ENCODE peak calls at places on chromosomes 7 and 10, in nine cellular contexts. W is OCI-LY7, U is GM23248, A is PC-9, Q is PC-3, G is SK-N-SH, R is hepatocyte, M is MM.1S, Y is HCT116. O is an unnamed sample. For H3K9me3 and H3K9me2, the result is how much of the 10 kb centered on the place peaks cover.

GRCh38 chr10:69567920-69568319 is 5.3 kb downstream of the NEUROG3 start:
- DNase-seq in W (no peak), U (peak), A (peak), Q (peak), G (no peak), R (peak), M (peak), Y (no peak), O (no peak)

GRCh38 chr7:141094336-141095070 is 20.6 kb downstream of the TMEM178B start:
- DNase-seq in W (no peak), U (no peak), A (no peak), Q (no peak), G (no peak), R (no peak), M (no peak), Y (no peak), O (no peak)

GRCh38 chr7:33075818-33076483 is 13.4 kb upstream of the NT5C3A start:
- DNase-seq in W (no peak), U (no peak), A (no peak), Q (peak), G (no peak), R (no peak), M (no peak), Y (no peak), O (no peak)

GRCh38 chr10:104680467-104681401 is 39.6 kb downstream of the SORCS3 start:
- DNase-seq in W (no peak), U (peak), A (no peak), Q (no peak), G (peak), R (peak), M (no peak), Y (no peak), O (no peak)

GRCh38 chr10:24551161-24551560 is 172.5 kb downstream of the ARHGAP21 start:
- DNase-seq in W (no peak), U (no peak), A (peak), Q (peak), G (no peak), R (no peak), M (no peak), Y (no peak), O (no peak)

GRCh38 chr7:45881759-45882464 is 6.4 kb upstream of the IGFBP1 start:
- DNase-seq in W (no peak), U (peak), A (no peak), Q (no peak), G (no peak), R (peak), M (no peak), Y (no peak), O (no peak)

GRCh38 chr7:27438878-27439589 is 196.4 kb downstream of the EVX1 start:
- DNase-seq in W (no peak), U (no peak), A (no peak), Q (no peak), G (no peak), R (no peak), M (no peak), Y (no peak), O (no peak)

GRCh38 chr7:50627824-50628361 is 62.7 kb upstream of the DDC start:
- DNase-seq in W (no peak), U (no peak), A (no peak), Q (no peak), G (peak), R (no peak), M (no peak), Y (no peak), O (no peak)

GRCh38 chr10:78455873-78456272 is 422.2 kb downstream of the RPS24 start:
- DNase-seq in W (no peak), U (no peak), A (no peak), Q (no peak), G (no peak), R (no peak), M (no peak), Y (no peak), O (no peak)

GRCh38 chr10:35913628-35914027 is 271.5 kb upstream of the FZD8 start:
- DNase-seq in W (no peak), U (peak), A (no peak), Q (peak), G (no peak), R (no peak), M (no peak), Y (no peak), O (no peak)

GRCh38 chr7:22154130-22154529 is 202.8 kb downstream of the RAPGEF5 start:
- DNase-seq in W (no peak), U (no peak), A (no peak), Q (no peak), G (peak), R (no peak), M (peak), Y (no peak), O (no peak)

GRCh38 chr7:23383225-23383624 is 84.1 kb downstream of the MALSU1 start:
- DNase-seq in W (no peak), U (peak), A (no peak), Q (peak), G (no peak), R (no peak), M (no peak), Y (no peak), O (no peak)

GRCh38 chr7:39923086-39923485 is 27.0 kb upstream of the CDK13 start:
- DNase-seq in W (no peak), U (no peak), A (no peak), Q (no peak), G (no peak), R (no peak), M (no peak), Y (no peak), O (no peak)

GRCh38 chr7:28570970-28571288 is 158.6 kb downstream of the CREB5 start:
- DNase-seq in W (no peak), U (peak), A (no peak), Q (peak), G (no peak), R (no peak), M (no peak), Y (no peak), O (no peak)

GRCh38 chr7:55370001-55370400 is 4.9 kb downstream of the LANCL2 start:
- DNase-seq in W (no peak), U (peak), A (no peak), Q (no peak), G (no peak), R (no peak), M (no peak), Y (no peak), O (no peak)

GRCh38 chr7:29106128-29106988 is 40.0 kb downstream of the CPVL start:
- DNase-seq in W (peak), U (peak), A (peak), Q (peak), G (peak), R (peak), M (peak), Y (peak), O (peak)

GRCh38 chr10:84534168-84534567 is 205.8 kb downstream of the CCSER2 start:
- DNase-seq in W (no peak), U (no peak), A (no peak), Q (no peak), G (no peak), R (no peak), M (no peak), Y (no peak), O (no peak)

GRCh38 chr10:102941401-102941800 is 23.3 kb downstream of the CNNM2 start:
- DNase-seq in W (no peak), U (no peak), A (no peak), Q (no peak), G (no peak), R (no peak), M (no peak), Y (no peak), O (no peak)

GRCh38 chr10:16902606-16903005 is 85.4 kb upstream of the RSU1 start:
- DNase-seq in W (no peak), U (no peak), A (no peak), Q (no peak), G (no peak), R (no peak), M (peak), Y (no peak), O (no peak)

GRCh38 chr10:86954681-86955500 is 2.5 kb downstream of the MMRN2 start:
- DNase-seq in W (no peak), U (no peak), A (no peak), Q (no peak), G (no peak), R (peak), M (no peak), Y (no peak), O (no peak)

GRCh38 chr10:14665304-14665703 is 109.4 kb downstream of the FAM107B start:
- DNase-seq in W (no peak), U (peak), A (no peak), Q (peak), G (no peak), R (peak), M (no peak), Y (no peak), O (no peak)

GRCh38 chr10:129982825-129983224 is 18.8 kb upstream of the EBF3 start:
- DNase-seq in W (no peak), U (no peak), A (no peak), Q (no peak), G (no peak), R (no peak), M (no peak), Y (no peak), O (no peak)
- H3K9me3 ChIP-seq in W (under half), U (under half), A (under half), Q (under half), G (under half), R (under half), M (under half), Y (under half), O (under half)

DNA sequence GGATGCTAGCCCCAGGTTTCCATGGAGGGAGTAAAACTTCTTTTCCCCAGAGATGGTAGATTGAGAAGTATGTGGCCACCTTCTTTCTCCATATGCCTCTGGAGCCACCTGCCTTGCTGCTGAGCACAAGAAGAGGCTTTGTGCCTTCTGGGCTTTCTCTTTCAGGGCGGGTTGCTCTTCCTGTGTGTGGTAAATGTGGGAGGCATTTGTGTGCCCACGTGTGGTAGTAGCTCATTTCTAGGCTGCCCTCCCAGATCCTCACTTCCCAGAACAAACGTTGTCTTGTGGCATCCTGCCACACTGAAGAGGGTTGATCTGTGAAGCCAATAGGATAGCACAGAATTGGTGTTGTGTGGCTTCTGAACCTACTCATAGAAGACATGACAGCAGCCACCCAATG is 342.0 kb upstream of the PODXL start:
- DNase-seq in W (no peak), U (peak), A (no peak), Q (peak), G (no peak), R (no peak), M (no peak), Y (no peak), O (no peak)
- H3K9me2 ChIP-seq in W (under half), U (under half), A (under half), Q (under half), G (under half), R (under half), M (under half), Y (under half), O (under half)

GRCh38 chr10:1408656-1409358 is 328.5 kb downstream of the ADARB2 start:
- DNase-seq in W (no peak), U (no peak), A (no peak), Q (no peak), G (no peak), R (no peak), M (no peak), Y (no peak), O (no peak)

GRCh38 chr10:1406172-1406975 is 331.0 kb downstream of the ADARB2 start:
- DNase-seq in W (no peak), U (no peak), A (no peak), Q (no peak), G (no peak), R (no peak), M (no peak), Y (no peak), O (no peak)

GRCh38 chr10:1404953-1405260 is 332.4 kb downstream of the ADARB2 start:
- DNase-seq in W (no peak), U (no peak), A (no peak), Q (no peak), G (no peak), R (no peak), M (no peak), Y (no peak), O (no peak)

GRCh38 chr10:1409359-1409750 is 328.0 kb downstream of the ADARB2 start:
- DNase-seq in W (no peak), U (no peak), A (no peak), Q (no peak), G (no peak), R (no peak), M (no peak), Y (no peak), O (no peak)

DNA sequence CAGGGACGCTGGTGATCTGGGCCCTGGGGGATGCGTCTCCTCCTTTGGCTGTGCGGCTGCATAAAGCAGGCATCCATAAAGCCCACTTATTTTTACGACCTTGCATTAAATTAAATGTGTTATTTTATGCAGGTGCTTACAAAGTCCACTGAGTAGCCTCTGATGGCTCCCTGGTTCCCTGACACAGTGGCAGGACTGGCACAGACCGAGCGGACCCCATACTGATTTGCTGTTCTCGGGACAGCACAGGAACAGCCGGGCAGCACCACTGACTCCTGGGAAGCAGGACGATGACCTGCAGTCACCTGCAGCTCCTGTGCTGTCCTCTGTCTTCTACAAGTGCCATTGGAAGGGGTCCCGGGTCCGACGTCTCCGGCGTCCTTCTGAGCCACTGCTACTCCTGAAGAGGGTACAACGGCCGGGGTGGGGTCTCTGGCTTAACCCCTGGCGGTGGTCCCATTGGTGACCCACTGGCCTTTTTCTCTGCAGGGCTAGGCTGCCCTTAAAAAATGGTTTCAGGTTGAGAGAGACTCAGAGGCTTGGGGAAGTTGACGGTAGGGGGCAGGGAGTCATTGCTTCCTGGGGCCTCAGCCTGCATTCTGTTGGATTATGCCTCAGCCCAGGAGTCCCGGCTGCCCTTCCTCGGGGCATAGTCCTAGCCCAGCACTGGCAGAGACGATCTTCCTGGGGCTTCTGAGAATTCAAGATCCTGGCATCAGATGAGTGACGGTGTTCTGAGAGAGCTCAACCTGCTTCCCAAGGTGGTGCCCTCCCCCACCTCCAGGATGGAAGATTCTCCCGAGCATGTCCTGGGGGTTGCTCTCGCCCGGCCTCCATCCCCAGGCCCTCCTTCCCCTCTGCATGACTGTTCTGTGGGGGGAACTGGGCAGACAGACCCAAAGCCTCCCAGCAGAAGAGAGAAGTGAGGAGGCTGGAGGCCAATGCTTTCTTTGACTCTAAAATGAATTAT is 330.1 kb downstream of the ADARB2 start:
- DNase-seq in W (no peak), U (no peak), A (no peak), Q (no peak), G (no peak), R (no peak), M (no peak), Y (no peak), O (no peak)
- H3K9me3 ChIP-seq in W (under half), U (under half), A (under half), Q (under half), G (under half), R (under half), M (under half), Y (under half), O (under half)

GRCh38 chr7:155737590-155737989 is 74.7 kb downstream of the SHH start:
- DNase-seq in W (no peak), U (no peak), A (no peak), Q (no peak), G (no peak), R (no peak), M (no peak), Y (no peak), O (no peak)
- H3K9me2 ChIP-seq in W (under half), U (under half), A (under half), Q (under half), G (under half), R (under half), M (under half), Y (under half), O (under half)

DNA sequence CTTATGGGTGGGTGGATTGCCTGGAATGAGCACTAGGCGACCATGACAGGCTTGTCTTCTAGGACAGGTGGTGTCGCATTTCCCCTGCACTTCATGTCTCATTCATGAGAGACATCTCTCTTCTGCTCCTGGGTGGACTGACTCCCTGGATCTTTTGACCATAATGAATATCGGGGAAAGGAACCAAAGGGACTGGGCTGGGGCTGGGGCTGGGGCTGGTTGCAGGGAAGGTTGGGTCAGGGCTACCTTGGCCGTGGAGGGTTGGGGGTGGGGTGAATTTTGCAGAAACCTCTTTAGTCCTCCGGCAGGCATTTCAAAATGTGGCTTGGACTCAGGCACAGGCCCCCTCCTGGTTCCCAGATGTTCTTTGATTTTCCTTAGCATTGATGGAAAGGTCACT is 319.2 kb downstream of the ZNF716 start:
- DNase-seq in W (no peak), U (no peak), A (no peak), Q (no peak), G (no peak), R (no peak), M (no peak), Y (no peak), O (no peak)
- H3K9me3 ChIP-seq in W (under half), U (under half), A (under half), Q (under half), G (under half), R (under half), M (under half), Y (under half), O (under half)

GRCh38 chr7:137983308-137984008 is 18.4 kb downstream of the CREB3L2 start:
- DNase-seq in W (no peak), U (no peak), A (no peak), Q (no peak), G (no peak), R (peak), M (no peak), Y (no peak), O (no peak)
- H3K9me2 ChIP-seq in W (under half), U (under half), A (under half), Q (under half), G (under half), R (under half), M (under half), Y (under half), O (under half)

DNA sequence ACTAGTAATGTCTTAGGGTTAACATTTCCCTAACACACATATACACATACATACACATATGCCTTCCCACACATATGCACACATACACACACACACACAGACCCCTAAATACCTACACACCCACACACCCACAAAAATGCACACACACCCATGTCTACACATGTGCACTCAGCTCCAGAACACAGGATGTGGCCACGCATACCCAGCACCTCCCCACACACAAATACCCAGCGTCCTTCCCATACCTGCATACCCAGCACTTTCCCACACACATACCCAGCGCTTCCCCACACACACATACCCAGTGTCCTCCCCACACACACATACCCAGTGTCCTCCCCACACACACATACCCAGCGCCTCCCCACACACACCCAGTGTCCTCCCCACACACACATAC is 534.9 kb downstream of the DNAJB6 start:
- DNase-seq in W (no peak), U (no peak), A (no peak), Q (no peak), G (no peak), R (no peak), M (no peak), Y (no peak), O (no peak)
- H3K9me3 ChIP-seq in W (under half), U (under half), A (under half), Q (under half), G (under half), R (under half), M (under half), Y (under half), O (under half)

DNA sequence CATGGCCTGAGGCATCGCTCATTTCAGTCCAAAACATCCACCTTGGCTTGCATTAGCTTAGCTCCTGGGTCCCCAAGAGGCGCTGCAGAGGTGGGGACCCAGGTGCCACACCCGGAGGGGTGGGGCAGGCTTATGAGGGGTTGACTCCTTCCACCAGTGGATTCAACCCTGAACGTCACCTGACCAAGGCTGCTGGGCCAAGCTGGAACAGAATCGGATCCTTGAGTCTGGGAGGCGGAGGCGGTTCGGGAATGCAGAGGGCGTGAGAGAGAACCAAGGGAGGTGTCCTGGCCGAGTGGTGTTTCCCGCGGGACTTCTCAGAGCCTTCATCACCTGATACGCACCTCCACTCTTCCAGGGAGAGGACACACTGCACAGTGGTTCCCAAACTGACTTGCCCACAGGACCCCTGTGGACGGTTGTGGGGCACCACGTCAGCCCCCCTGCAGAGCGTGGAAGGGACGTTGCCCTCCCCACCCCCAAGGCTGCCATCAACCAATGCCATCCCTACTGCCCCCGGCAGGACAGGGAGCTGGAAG is 4.5 kb upstream of the MICALL2 start:
- DNase-seq in W (no peak), U (peak), A (no peak), Q (no peak), G (no peak), R (no peak), M (no peak), Y (no peak), O (no peak)
- H3K9me2 ChIP-seq in W (under half), U (under half), A (under half), Q (under half), G (under half), R (under half), M (under half), Y (under half), O (under half)

GRCh38 chr10:132452651-132453469 is 55.9 kb downstream of the PWWP2B start:
- DNase-seq in W (peak), U (peak), A (peak), Q (peak), G (peak), R (peak), M (peak), Y (no peak), O (peak)

GRCh38 chr10:132453470-132453861 is 56.5 kb downstream of the PWWP2B start:
- DNase-seq in W (no peak), U (no peak), A (no peak), Q (no peak), G (no peak), R (no peak), M (no peak), Y (no peak), O (no peak)

GRCh38 chr10:132450825-132451505 is 54.0 kb downstream of the PWWP2B start:
- DNase-seq in W (no peak), U (no peak), A (no peak), Q (no peak), G (no peak), R (no peak), M (no peak), Y (no peak), O (no peak)

GRCh38 chr10:132451506-132452215 is 54.7 kb downstream of the PWWP2B start:
- DNase-seq in W (no peak), U (no peak), A (no peak), Q (no peak), G (no peak), R (no peak), M (no peak), Y (no peak), O (no peak)

GRCh38 chr10:132452216-132452650 is 55.2 kb downstream of the PWWP2B start:
- DNase-seq in W (no peak), U (no peak), A (no peak), Q (no peak), G (no peak), R (no peak), M (no peak), Y (no peak), O (peak)
- H3K9me3 ChIP-seq in W (under half), U (under half), A (under half), Q (under half), G (under half), R (under half), M (under half), Y (under half), O (under half)

O was measured in Karpas-422.